ENCODE peak calls at places on chromosomes 6 and 20, in eight cellular contexts. One of them, this sample, is unnamed.
A peak's percentile ranks its signal among the peaks of the same experiment; 100 is the strongest.

GRCh38 chr6:148345176-148345575 is 2.5 kb downstream of the SASH1 start:
- DNase-seq in H1: no peak
- DNase-seq in NB4: no peak
- DNase-seq in SK-N-SH: no peak
- DNase-seq in K562: no peak
- DNase-seq in A549: no peak
- DNase-seq in WTC11: no peak
- DNase-seq in HepG2: peak; percentile 30
- DNase-seq in this sample: peak; percentile 67

GRCh38 chr6:36139431-36139830 is 9.1 kb downstream of the MAPK13 start:
- DNase-seq in H1: no peak
- DNase-seq in NB4: peak; percentile 59
- DNase-seq in SK-N-SH: peak; percentile 79
- DNase-seq in K562: peak; percentile 63
- DNase-seq in A549: no peak
- DNase-seq in WTC11: peak; percentile 71
- DNase-seq in HepG2: no peak
- DNase-seq in this sample: no peak

GRCh38 chr6:88899569-88900316 is 63.7 kb downstream of the RNGTT start:
- DNase-seq in H1: no peak
- DNase-seq in NB4: no peak
- DNase-seq in SK-N-SH: no peak
- DNase-seq in K562: no peak
- DNase-seq in A549: no peak
- DNase-seq in WTC11: no peak
- DNase-seq in HepG2: peak; percentile 4
- DNase-seq in this sample: no peak

GRCh38 chr6:99603421-99604160 is 3.0 kb upstream of the PRDM13 start:
- DNase-seq in H1: no peak
- DNase-seq in NB4: peak; percentile 51
- DNase-seq in SK-N-SH: peak; percentile 65
- DNase-seq in K562: peak; percentile 63
- DNase-seq in A549: peak; percentile 13
- DNase-seq in WTC11: peak; percentile 84
- DNase-seq in HepG2: no peak
- DNase-seq in this sample: peak; percentile 38

GRCh38 chr6:166167801-166168615 is at the start of gene TBXT:
- DNase-seq in H1: peak; percentile 60
- DNase-seq in NB4: no peak
- DNase-seq in SK-N-SH: no peak
- DNase-seq in K562: no peak
- DNase-seq in A549: peak; percentile 21
- DNase-seq in WTC11: peak; percentile 73
- DNase-seq in HepG2: no peak
- DNase-seq in this sample: no peak

GRCh38 chr6:127952831-127953230 is 52.0 kb upstream of the THEMIS start:
- DNase-seq in H1: no peak
- DNase-seq in NB4: no peak
- DNase-seq in SK-N-SH: no peak
- DNase-seq in K562: no peak
- DNase-seq in A549: no peak
- DNase-seq in WTC11: no peak
- DNase-seq in HepG2: no peak
- DNase-seq in this sample: no peak

GRCh38 chr6:157187182-157188093 is 135.9 kb downstream of the TMEM242 start:
- DNase-seq in H1: no peak
- DNase-seq in NB4: no peak
- DNase-seq in SK-N-SH: no peak
- DNase-seq in K562: no peak
- DNase-seq in A549: no peak
- DNase-seq in WTC11: no peak
- DNase-seq in HepG2: peak; percentile 41
- DNase-seq in this sample: peak; percentile 63

GRCh38 chr20:10115021-10115420 is 80.2 kb downstream of the ANKEF1 start:
- DNase-seq in H1: no peak
- DNase-seq in NB4: no peak
- DNase-seq in SK-N-SH: no peak
- DNase-seq in K562: no peak
- DNase-seq in A549: no peak
- DNase-seq in WTC11: no peak
- DNase-seq in HepG2: no peak
- DNase-seq in this sample: no peak

GRCh38 chr6:150528648-150529285 is 70.9 kb upstream of the PLEKHG1 start:
- DNase-seq in H1: peak; percentile 60
- DNase-seq in NB4: peak; percentile 24
- DNase-seq in SK-N-SH: no peak
- DNase-seq in K562: no peak
- DNase-seq in A549: no peak
- DNase-seq in WTC11: peak; percentile 64
- DNase-seq in HepG2: no peak
- DNase-seq in this sample: peak; percentile 8

GRCh38 chr6:6251555-6252280 is 68.7 kb downstream of the F13A1 start:
- DNase-seq in H1: no peak
- DNase-seq in NB4: no peak
- DNase-seq in SK-N-SH: no peak
- DNase-seq in K562: no peak
- DNase-seq in A549: no peak
- DNase-seq in WTC11: no peak
- DNase-seq in HepG2: no peak
- DNase-seq in this sample: no peak

GRCh38 chr20:38990728-38991127 is 28.6 kb downstream of the DHX35 start:
- DNase-seq in H1: no peak
- DNase-seq in NB4: no peak
- DNase-seq in SK-N-SH: no peak
- DNase-seq in K562: no peak
- DNase-seq in A549: no peak
- DNase-seq in WTC11: no peak
- DNase-seq in HepG2: no peak
- DNase-seq in this sample: no peak

GRCh38 chr6:40395066-40395697 is 192.0 kb downstream of the LRFN2 start:
- DNase-seq in H1: no peak
- DNase-seq in NB4: no peak
- DNase-seq in SK-N-SH: no peak
- DNase-seq in K562: no peak
- DNase-seq in A549: no peak
- DNase-seq in WTC11: no peak
- DNase-seq in HepG2: no peak
- DNase-seq in this sample: no peak

GRCh38 chr6:165793287-165793825 is 130.3 kb upstream of the PDE10A start:
- DNase-seq in H1: no peak
- DNase-seq in NB4: no peak
- DNase-seq in SK-N-SH: no peak
- DNase-seq in K562: no peak
- DNase-seq in A549: no peak
- DNase-seq in WTC11: no peak
- DNase-seq in HepG2: no peak
- DNase-seq in this sample: no peak

GRCh38 chr20:47725248-47725973 is 59.9 kb downstream of the SULF2 start:
- DNase-seq in H1: peak; percentile 70
- DNase-seq in NB4: peak; percentile 93
- DNase-seq in SK-N-SH: peak; percentile 81
- DNase-seq in K562: peak; percentile 89
- DNase-seq in A549: peak; percentile 85
- DNase-seq in WTC11: peak; percentile 79
- DNase-seq in HepG2: peak; percentile 98
- DNase-seq in this sample: peak; percentile 90

GRCh38 chr20:59399426-59400099 is 99.2 kb downstream of the EDN3 start:
- DNase-seq in H1: no peak
- DNase-seq in NB4: no peak
- DNase-seq in SK-N-SH: no peak
- DNase-seq in K562: no peak
- DNase-seq in A549: no peak
- DNase-seq in WTC11: no peak
- DNase-seq in HepG2: no peak
- DNase-seq in this sample: no peak

DNA sequence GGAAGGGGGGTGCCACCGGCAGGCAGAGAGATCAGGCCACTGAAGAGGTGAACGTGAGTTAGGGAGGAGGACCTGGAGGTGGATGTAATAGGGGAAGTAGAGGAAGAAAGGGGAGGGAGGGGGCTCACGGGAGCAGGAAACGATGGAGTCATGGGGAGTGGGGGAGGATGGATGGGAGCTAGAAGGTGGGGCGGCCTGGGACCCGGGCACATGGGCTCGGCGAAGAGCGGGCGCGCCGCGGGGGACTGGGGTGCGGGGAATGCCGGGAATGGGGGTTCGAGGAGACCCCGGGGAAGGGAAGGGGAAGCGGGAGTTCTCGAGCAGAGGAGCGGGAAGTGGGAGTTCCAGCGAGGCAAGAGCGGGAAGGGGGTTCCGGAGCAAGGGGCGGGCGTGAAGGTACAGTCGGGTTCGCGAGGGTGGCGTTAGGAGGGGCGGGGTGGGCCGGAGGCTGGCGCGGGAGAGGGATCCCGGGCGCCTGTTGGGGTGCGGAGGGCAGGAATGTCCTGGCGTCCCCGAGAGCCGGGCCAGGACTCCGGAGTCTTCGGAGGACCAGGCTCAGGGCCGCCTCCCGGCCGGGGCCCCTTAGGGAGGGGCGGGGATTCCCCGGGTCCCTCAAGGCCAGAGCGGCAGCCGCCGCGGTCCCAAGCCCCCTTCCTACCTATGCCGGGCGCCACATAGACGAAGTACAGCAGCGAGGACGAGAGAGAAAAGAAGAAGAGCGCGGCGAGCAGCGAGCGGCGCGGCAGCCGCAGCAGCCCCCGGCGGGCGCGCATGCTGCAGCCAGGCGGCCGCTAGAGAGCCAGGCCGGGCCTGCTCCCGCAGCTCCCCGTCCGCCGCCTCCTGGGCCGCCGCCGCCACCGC is 530 bp downstream of the B4GALT5 start:
- DNase-seq in H1: no peak
- DNase-seq in NB4: peak; percentile 82
- DNase-seq in SK-N-SH: peak; percentile 76
- DNase-seq in K562: peak; percentile 68
- DNase-seq in A549: peak; percentile 27
- DNase-seq in WTC11: peak; percentile 60
- DNase-seq in HepG2: no peak
- DNase-seq in this sample: peak; percentile 48
- TF ChIP-seq MAX in H1: peak; percentile 89
- TF ChIP-seq MAX in NB4: no peak
- TF ChIP-seq MAX in SK-N-SH: no peak
- TF ChIP-seq MAX in K562: no peak
- TF ChIP-seq MAX in A549: no peak
- TF ChIP-seq MAX in WTC11: no peak
- TF ChIP-seq MAX in HepG2: peak; percentile 78
- TF ChIP-seq MAX in this sample: no peak

DNA sequence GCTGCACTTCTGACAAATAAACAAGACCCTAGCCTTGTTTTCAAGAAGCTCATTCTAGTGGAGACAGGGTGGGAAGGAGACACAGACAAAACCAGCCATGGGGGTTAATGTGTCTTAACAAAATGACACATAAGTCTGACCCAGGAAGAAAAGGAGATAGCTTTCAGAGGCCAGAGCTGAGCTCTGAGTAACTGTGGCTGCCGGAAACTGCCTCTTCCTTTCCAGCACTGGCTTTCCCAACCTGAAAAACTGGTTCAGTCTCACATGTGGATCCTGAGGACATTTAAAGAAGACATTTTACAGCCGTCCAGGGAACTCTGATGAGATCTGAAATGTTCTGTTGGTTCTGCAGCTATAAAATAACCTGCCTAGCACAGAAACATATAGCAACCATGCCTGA is 83.4 kb upstream of the PAX1 start:
- DNase-seq in H1: no peak
- DNase-seq in NB4: no peak
- DNase-seq in SK-N-SH: no peak
- DNase-seq in K562: no peak
- DNase-seq in A549: no peak
- DNase-seq in WTC11: no peak
- DNase-seq in HepG2: no peak
- DNase-seq in this sample: no peak
- TF ChIP-seq MAX in H1: no peak
- TF ChIP-seq MAX in NB4: no peak
- TF ChIP-seq MAX in SK-N-SH: no peak
- TF ChIP-seq MAX in K562: no peak
- TF ChIP-seq MAX in A549: no peak
- TF ChIP-seq MAX in WTC11: no peak
- TF ChIP-seq MAX in HepG2: no peak
- TF ChIP-seq MAX in this sample: no peak

GRCh38 chr6:4571011-4571410 is 205.2 kb upstream of the CDYL start:
- DNase-seq in H1: no peak
- DNase-seq in NB4: no peak
- DNase-seq in SK-N-SH: no peak
- DNase-seq in K562: no peak
- DNase-seq in A549: no peak
- DNase-seq in WTC11: no peak
- DNase-seq in HepG2: no peak
- DNase-seq in this sample: no peak

GRCh38 chr6:4568138-4568537 is 208.1 kb upstream of the CDYL start:
- DNase-seq in H1: no peak
- DNase-seq in NB4: no peak
- DNase-seq in SK-N-SH: no peak
- DNase-seq in K562: no peak
- DNase-seq in A549: no peak
- DNase-seq in WTC11: no peak
- DNase-seq in HepG2: no peak
- DNase-seq in this sample: no peak

GRCh38 chr6:4577406-4577805 is 198.8 kb upstream of the CDYL start:
- DNase-seq in H1: no peak
- DNase-seq in NB4: no peak
- DNase-seq in SK-N-SH: no peak
- DNase-seq in K562: no peak
- DNase-seq in A549: no peak
- DNase-seq in WTC11: no peak
- DNase-seq in HepG2: no peak
- DNase-seq in this sample: peak; percentile 67

GRCh38 chr6:4575724-4576123 is 200.5 kb upstream of the CDYL start:
- DNase-seq in H1: no peak
- DNase-seq in NB4: no peak
- DNase-seq in SK-N-SH: no peak
- DNase-seq in K562: no peak
- DNase-seq in A549: no peak
- DNase-seq in WTC11: no peak
- DNase-seq in HepG2: no peak
- DNase-seq in this sample: no peak

GRCh38 chr6:4573958-4574481 is 202.2 kb upstream of the CDYL start:
- DNase-seq in H1: no peak
- DNase-seq in NB4: no peak
- DNase-seq in SK-N-SH: no peak
- DNase-seq in K562: no peak
- DNase-seq in A549: no peak
- DNase-seq in WTC11: no peak
- DNase-seq in HepG2: no peak
- DNase-seq in this sample: no peak
- TF ChIP-seq MAX in H1: no peak
- TF ChIP-seq MAX in NB4: no peak
- TF ChIP-seq MAX in SK-N-SH: no peak
- TF ChIP-seq MAX in K562: no peak
- TF ChIP-seq MAX in A549: no peak
- TF ChIP-seq MAX in WTC11: no peak
- TF ChIP-seq MAX in HepG2: no peak
- TF ChIP-seq MAX in this sample: no peak

DNA sequence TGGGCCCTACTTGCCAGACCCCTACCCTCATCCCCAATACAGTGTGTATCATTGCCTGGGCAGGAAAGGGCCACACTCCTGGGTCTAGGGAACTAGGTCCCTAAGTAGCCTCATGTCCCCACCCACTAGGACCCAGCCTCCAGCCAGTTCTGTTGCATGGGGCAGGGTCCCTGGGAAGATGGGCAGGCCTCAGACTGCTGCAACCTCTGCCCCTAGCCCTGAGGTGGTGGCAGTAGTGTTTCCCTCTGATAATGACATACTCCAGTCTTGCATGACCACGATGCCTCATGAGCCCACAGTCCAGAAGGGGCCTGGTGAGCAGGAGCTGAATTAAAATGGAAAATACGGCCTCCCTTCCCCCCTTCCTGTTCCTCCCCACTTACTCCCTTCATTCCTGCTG is 35.9 kb upstream of the SCRT2 start:
- DNase-seq in H1: no peak
- DNase-seq in NB4: no peak
- DNase-seq in SK-N-SH: no peak
- DNase-seq in K562: no peak
- DNase-seq in A549: no peak
- DNase-seq in WTC11: no peak
- DNase-seq in HepG2: no peak
- DNase-seq in this sample: no peak
- TF ChIP-seq MAX in H1: no peak
- TF ChIP-seq MAX in NB4: no peak
- TF ChIP-seq MAX in SK-N-SH: no peak
- TF ChIP-seq MAX in K562: no peak
- TF ChIP-seq MAX in A549: no peak
- TF ChIP-seq MAX in WTC11: no peak
- TF ChIP-seq MAX in HepG2: no peak
- TF ChIP-seq MAX in this sample: no peak

This sample was measured in endothelial cell of umbilical vein.